ENCODE peak calls at places on chromosomes 6 and 20, in nine cellular contexts. T is astrocyte of the cerebellum, W is prostate gland, U is PC-3, J is esophagus muscularis mucosa, I is mammary epithelial cell, P is astrocyte, N is spleen, E is bronchial epithelial cell. X is an unnamed sample.

GRCh38 chr20:52454660-52455059 is 263.1 kb upstream of the ZFP64 start:
- DNase-seq in W (no peak), N (no peak), E (no peak), P (peak), U (no peak), J (no peak), T (peak), I (no peak), X (no peak)

GRCh38 chr20:37651932-37652331 is 41.9 kb upstream of the CTNNBL1 start:
- DNase-seq in N (peak), P (no peak), E (peak), U (peak), J (no peak), W (peak), I (peak), T (no peak), X (no peak)

GRCh38 chr6:23656826-23657225 is 469.2 kb upstream of the NRSN1 start:
- DNase-seq in E (no peak), I (no peak), J (no peak), P (no peak), W (no peak), N (no peak), T (no peak), U (no peak), X (no peak)

GRCh38 chr6:52540286-52540902 is 36.5 kb downstream of the TRAM2 start:
- DNase-seq in T (peak), J (no peak), W (no peak), P (peak), E (no peak), N (no peak), U (peak), I (no peak), X (no peak)

GRCh38 chr20:12434672-12435071 is 517.0 kb downstream of the BTBD3 start:
- DNase-seq in W (no peak), U (no peak), P (no peak), N (no peak), E (no peak), I (no peak), T (no peak), J (no peak), X (no peak)

GRCh38 chr6:11785953-11786579 is 7.5 kb upstream of the ADTRP start:
- DNase-seq in I (no peak), W (no peak), E (no peak), P (no peak), T (no peak), U (no peak), N (no peak), J (no peak), X (no peak)

GRCh38 chr6:137155830-137156229 is 17.6 kb downstream of the IL22RA2 start:
- DNase-seq in N (no peak), J (no peak), P (peak), I (peak), W (no peak), U (peak), E (peak), T (peak), X (no peak)

GRCh38 chr20:20480689-20481088 is 112.8 kb downstream of the INSM1 start:
- DNase-seq in T (peak), I (peak), U (peak), E (peak), W (no peak), N (no peak), P (peak), J (no peak), X (no peak)

GRCh38 chr20:8855315-8855714 is 213.6 kb upstream of the PLCB4 start:
- DNase-seq in N (no peak), T (peak), E (no peak), I (no peak), U (peak), J (no peak), W (no peak), P (peak), X (no peak)

GRCh38 chr6:134921276-134921979 is 28.5 kb downstream of the ALDH8A1 start:
- DNase-seq in U (no peak), T (no peak), I (no peak), N (no peak), W (no peak), P (no peak), J (no peak), E (no peak), X (no peak)

GRCh38 chr6:150894935-150895686 is 29.6 kb downstream of the MTHFD1L start:
- DNase-seq in J (no peak), P (peak), I (peak), U (peak), T (peak), N (no peak), E (peak), W (no peak), X (no peak)

GRCh38 chr6:81362246-81362645 is 390.2 kb downstream of the TENT5A start:
- DNase-seq in E (peak), N (no peak), W (no peak), I (no peak), T (peak), P (peak), U (peak), J (no peak), X (no peak)

GRCh38 chr20:61757678-61758555 is 307.8 kb downstream of the TAF4 start:
- DNase-seq in N (peak), T (no peak), I (peak), P (peak), E (peak), W (no peak), J (no peak), U (no peak), X (peak)

GRCh38 chr6:167497387-167498056 is 172.6 kb downstream of the TTLL2 start:
- DNase-seq in N (no peak), W (no peak), E (no peak), T (no peak), I (no peak), J (no peak), P (no peak), U (no peak), X (no peak)

GRCh38 chr20:47533518-47534062 is 31.9 kb downstream of the NCOA3 start:
- DNase-seq in T (no peak), J (no peak), I (no peak), W (no peak), N (no peak), P (no peak), U (no peak), E (no peak), X (no peak)

GRCh38 chr20:47535994-47536393 is 34.3 kb downstream of the NCOA3 start:
- DNase-seq in N (no peak), P (no peak), W (no peak), I (no peak), U (no peak), T (no peak), J (no peak), E (no peak), X (no peak)

GRCh38 chr20:47534405-47534804 is 32.7 kb downstream of the NCOA3 start:
- DNase-seq in U (no peak), J (no peak), W (no peak), T (no peak), P (no peak), N (no peak), E (no peak), I (no peak), X (no peak)

GRCh38 chr20:47532002-47532401 is 30.3 kb downstream of the NCOA3 start:
- DNase-seq in E (no peak), T (no peak), N (no peak), P (no peak), W (no peak), J (no peak), U (no peak), I (no peak), X (no peak)

DNA sequence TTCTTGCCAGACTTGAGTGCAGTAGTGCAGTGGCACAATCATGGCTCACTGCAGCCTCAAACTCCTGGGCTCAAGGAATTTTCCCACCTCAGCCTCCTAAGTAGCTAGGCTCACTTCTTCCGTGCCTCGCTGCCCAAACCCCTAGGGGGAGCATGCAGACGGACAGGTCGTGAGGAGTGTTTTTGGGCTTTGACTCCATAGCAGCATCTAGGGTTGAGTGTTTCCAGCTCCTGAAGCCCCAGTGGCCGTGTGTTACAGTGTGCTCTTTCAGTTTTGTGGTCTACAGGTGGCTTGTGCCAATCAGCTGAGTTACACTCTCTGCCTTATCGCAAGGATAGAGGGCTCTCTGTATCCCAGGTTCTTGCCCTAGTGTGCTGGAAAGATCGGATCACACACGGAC is 33.4 kb downstream of the NCOA3 start:
- DNase-seq in P (no peak), W (no peak), T (no peak), J (no peak), I (no peak), E (no peak), N (no peak), U (no peak), X (no peak)
- TF ChIP-seq CTCF in P (no peak), W (no peak), T (peak), J (no peak), I (no peak), E (no peak), N (no peak), U (peak), X (peak)

GRCh38 chr20:43191946-43192847 is 2.5 kb upstream of the PTPRT start:
- DNase-seq in W (no peak), U (peak), P (no peak), N (no peak), E (no peak), T (no peak), J (no peak), I (no peak), X (no peak)
- TF ChIP-seq CTCF in W (no peak), U (peak), P (peak), N (peak), E (peak), T (peak), J (peak), I (peak), X (peak)

GRCh38 chr6:33995873-33996475 is 149.9 kb downstream of the GRM4 start:
- DNase-seq in T (no peak), P (no peak), E (no peak), W (no peak), J (no peak), I (no peak), N (peak), U (no peak), X (no peak)

GRCh38 chr6:33993653-33994052 is 152.2 kb downstream of the GRM4 start:
- DNase-seq in U (no peak), P (no peak), W (no peak), E (no peak), J (no peak), N (peak), I (no peak), T (no peak), X (no peak)

GRCh38 chr6:33994198-33995045 is 151.5 kb downstream of the GRM4 start:
- DNase-seq in T (no peak), I (no peak), W (no peak), E (no peak), U (no peak), J (no peak), N (no peak), P (no peak), X (no peak)

GRCh38 chr6:33997265-33997664 is 148.6 kb downstream of the GRM4 start:
- DNase-seq in T (no peak), W (no peak), E (no peak), U (no peak), J (no peak), N (no peak), I (no peak), P (no peak), X (no peak)

GRCh38 chr6:33995046-33995872 is 150.6 kb downstream of the GRM4 start:
- DNase-seq in P (no peak), W (no peak), N (peak), T (no peak), J (no peak), I (no peak), U (no peak), E (no peak), X (no peak)
- TF ChIP-seq CTCF in P (no peak), W (no peak), N (no peak), T (no peak), J (no peak), I (no peak), U (no peak), E (no peak), X (no peak)

GRCh38 chr20:63778857-63779256 is 39.3 kb downstream of the SLC2A4RG start:
- DNase-seq in T (no peak), I (no peak), J (no peak), P (no peak), E (no peak), U (no peak), N (no peak), W (no peak), X (no peak)
- TF ChIP-seq CTCF in T (no peak), I (no peak), J (no peak), P (no peak), E (no peak), U (peak), N (no peak), W (no peak), X (peak)

GRCh38 chr6:158220786-158221442 is 52.8 kb downstream of the GTF2H5 start:
- DNase-seq in U (peak), P (peak), E (peak), W (peak), J (no peak), N (peak), I (peak), T (peak), X (no peak)
- TF ChIP-seq CTCF in U (peak), P (peak), E (peak), W (peak), J (peak), N (peak), I (peak), T (peak), X (peak)

GRCh38 chr20:18380908-18381529 is 85.8 kb downstream of the DZANK1 start:
- DNase-seq in I (no peak), W (no peak), N (no peak), P (no peak), T (no peak), U (no peak), E (no peak), J (no peak), X (no peak)
- TF ChIP-seq CTCF in I (no peak), W (no peak), N (no peak), P (no peak), T (no peak), U (peak), E (peak), J (no peak), X (no peak)

GRCh38 chr20:39897058-39897457 is 792.0 kb downstream of the MAFB start:
- DNase-seq in U (no peak), J (no peak), N (no peak), P (peak), E (peak), T (peak), I (peak), W (no peak), X (no peak)

GRCh38 chr20:39888310-39888709 is 800.7 kb downstream of the MAFB start:
- DNase-seq in N (no peak), W (no peak), P (no peak), U (no peak), T (no peak), J (no peak), E (no peak), I (no peak), X (no peak)

GRCh38 chr20:39897781-39898466 is 791.1 kb downstream of the MAFB start:
- DNase-seq in E (peak), U (no peak), P (peak), J (no peak), T (no peak), I (no peak), N (no peak), W (no peak), X (no peak)

GRCh38 chr20:39890697-39891096 is 798.3 kb downstream of the MAFB start:
- DNase-seq in T (no peak), E (no peak), J (no peak), N (no peak), P (no peak), U (no peak), I (no peak), W (no peak), X (no peak)

DNA sequence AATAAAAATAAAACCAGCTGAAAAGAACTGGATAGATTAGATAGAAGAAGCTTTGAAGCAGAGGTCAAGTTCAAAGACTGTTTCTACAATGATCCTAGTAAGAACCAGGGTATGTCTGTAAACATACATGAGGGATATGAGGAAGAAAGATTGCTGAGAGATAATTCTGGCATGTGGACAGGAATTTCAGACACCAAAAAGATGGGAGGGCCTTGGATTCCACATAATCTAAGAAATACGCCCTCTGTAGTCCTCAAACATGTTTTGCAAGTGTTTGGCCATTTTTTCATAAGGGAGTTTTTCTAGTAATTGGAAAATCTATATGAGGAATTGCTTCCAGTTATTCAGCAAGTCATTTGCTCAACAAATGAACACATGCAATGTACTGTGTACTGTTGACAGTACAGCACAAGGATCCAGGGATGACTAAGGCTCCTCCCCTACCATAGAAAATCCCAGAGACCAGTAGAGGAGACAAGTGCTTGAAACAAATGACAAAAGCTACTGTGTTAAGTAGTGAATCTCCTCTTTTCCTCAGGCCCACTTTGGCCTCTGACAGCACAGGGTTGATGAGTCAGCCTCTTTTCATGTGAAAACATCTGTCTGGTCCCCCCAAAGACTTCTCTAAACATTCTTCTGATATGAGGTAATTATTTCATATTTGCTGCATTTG is 795.9 kb downstream of the MAFB start:
- DNase-seq in T (peak), U (no peak), N (no peak), W (no peak), I (peak), E (peak), P (peak), J (no peak), X (no peak)
- TF ChIP-seq CTCF in T (peak), U (no peak), N (no peak), W (no peak), I (no peak), E (no peak), P (peak), J (no peak), X (peak)

GRCh38 chr6:64538760-64539159 is 903.2 kb downstream of the PHF3 start:
- DNase-seq in P (no peak), E (no peak), J (no peak), T (no peak), W (no peak), U (no peak), N (no peak), I (no peak), X (no peak)
- TF ChIP-seq CTCF in P (no peak), E (no peak), J (no peak), T (no peak), W (no peak), U (no peak), N (no peak), I (no peak), X (no peak)

GRCh38 chr6:3195695-3196497 is 31.6 kb downstream of the TUBB2B start:
- DNase-seq in N (no peak), E (no peak), J (no peak), U (no peak), T (no peak), P (no peak), W (no peak), I (no peak), X (no peak)
- TF ChIP-seq CTCF in N (no peak), E (no peak), J (no peak), U (no peak), T (no peak), P (no peak), W (no peak), I (no peak), X (peak)